ENCODE peak calls at places on chromosomes 13 and 19, in six cellular contexts. I is tibial nerve, S is adrenal gland, U is sigmoid colon, T is transverse colon, P is H54. Z is an unnamed sample.

GRCh38 chr13:114222461-114222968 is 12.2 kb upstream of the CDC16 start:
- DNase-seq in U (no peak), I (no peak), P (no peak), T (peak), S (no peak), Z (peak)

GRCh38 chr13:113183450-113184129 is 24.9 kb downstream of the PCID2 start:
- DNase-seq in U (no peak), P (no peak), S (no peak), I (no peak), T (no peak), Z (no peak)

GRCh38 chr19:6711078-6711361 is 9.4 kb downstream of the C3 start:
- DNase-seq in I (no peak), S (no peak), T (no peak), U (no peak), P (no peak), Z (no peak)

GRCh38 chr19:35977446-35978222 is 17.4 kb upstream of the SDHAF1 start:
- DNase-seq in U (no peak), S (no peak), I (no peak), T (no peak), P (no peak), Z (peak)

GRCh38 chr13:80726895-80727294 is 386.0 kb upstream of the SPRY2 start:
- DNase-seq in I (no peak), S (no peak), U (no peak), P (no peak), T (no peak), Z (no peak)

GRCh38 chr19:46385636-46386035 is 27.7 kb downstream of the CCDC8 start:
- DNase-seq in S (peak), I (no peak), T (no peak), U (peak), P (no peak), Z (no peak)

GRCh38 chr13:33462109-33462508 is 176.6 kb upstream of the STARD13 start:
- DNase-seq in P (no peak), S (no peak), I (no peak), U (no peak), T (no peak), Z (no peak)

GRCh38 chr13:80012281-80012680 is 328.6 kb downstream of the SPRY2 start:
- DNase-seq in T (no peak), I (no peak), U (no peak), P (peak), S (peak), Z (peak)

GRCh38 chr13:40401911-40402776 is 264.3 kb downstream of the FOXO1 start:
- DNase-seq in T (peak), S (peak), P (peak), U (peak), I (peak), Z (peak)

GRCh38 chr19:55526216-55527196 is 10.4 kb downstream of the SBK2 start:
- DNase-seq in T (peak), U (no peak), P (peak), S (peak), I (no peak), Z (no peak)

GRCh38 chr19:55251296-55252081 is 7.3 kb downstream of the PPP6R1 start:
- DNase-seq in T (no peak), U (no peak), I (no peak), S (no peak), P (peak), Z (no peak)

GRCh38 chr19:40210919-40211318 is 7.3 kb downstream of the TTC9B start:
- DNase-seq in P (no peak), S (no peak), T (no peak), U (no peak), I (no peak), Z (no peak)

GRCh38 chr13:50131998-50132936 is 117.0 kb downstream of the KCNRG start:
- DNase-seq in U (no peak), P (no peak), I (no peak), S (no peak), T (no peak), Z (no peak)

GRCh38 chr19:4139614-4140236 is 13.7 kb upstream of the CREB3L3 start:
- DNase-seq in T (peak), S (peak), U (peak), P (peak), I (peak), Z (peak)

GRCh38 chr13:39823063-39823713 is 167.7 kb downstream of the COG6 start:
- DNase-seq in I (no peak), U (no peak), T (no peak), P (no peak), S (no peak), Z (no peak)

GRCh38 chr19:36986601-36987000 is 70.5 kb downstream of the ZNF568 start:
- DNase-seq in P (no peak), S (no peak), I (no peak), T (no peak), U (no peak), Z (no peak)

GRCh38 chr19:49589391-49589790 is 1.6 kb upstream of the PRR12 start:
- DNase-seq in S (no peak), T (no peak), P (no peak), I (no peak), U (no peak), Z (no peak)

GRCh38 chr19:49588370-49589122 is 2.4 kb upstream of the PRR12 start:
- DNase-seq in I (no peak), P (no peak), U (no peak), S (no peak), T (no peak), Z (no peak)

GRCh38 chr19:49590971-49591730 is at the start of gene PRR12:
- DNase-seq in S (peak), U (peak), T (peak), P (peak), I (no peak), Z (peak)

GRCh38 chr19:49591731-49592485 is 926 bp downstream of the PRR12 start:
- DNase-seq in S (peak), I (no peak), P (peak), U (peak), T (peak), Z (peak)

GRCh38 chr19:49590071-49590970 is 661 bp upstream of the PRR12 start:
- DNase-seq in U (peak), T (peak), S (peak), I (peak), P (peak), Z (peak)
- TF ChIP-seq POLR2A in U (peak), T (peak), S (peak), I (peak), P (peak), Z (peak)

DNA sequence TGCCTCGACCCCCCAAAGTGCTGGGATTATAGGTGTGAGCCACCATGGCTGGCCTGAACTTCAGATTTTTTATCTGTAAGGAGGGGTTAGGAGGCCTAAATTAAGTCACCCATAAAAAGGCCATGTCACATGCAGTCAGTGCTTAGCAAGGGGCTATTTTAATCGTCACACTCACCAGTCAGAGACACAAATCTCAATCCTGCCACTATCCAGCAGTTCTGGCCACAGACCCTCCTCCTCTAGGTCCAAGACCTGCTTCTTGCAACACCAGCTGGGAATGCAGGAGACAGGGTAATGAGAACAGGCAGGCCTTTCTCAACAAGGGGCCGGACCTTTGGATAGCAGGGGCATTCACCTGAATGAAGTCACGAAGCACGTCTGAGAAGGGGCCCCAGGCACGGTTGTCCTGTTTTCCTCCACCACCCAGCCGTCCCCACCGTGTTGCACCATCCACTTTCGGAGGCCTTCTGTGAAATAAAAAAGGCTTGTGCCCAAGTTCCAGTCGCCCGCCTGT is 1.4 kb downstream of the FBXO27 start:
- DNase-seq in S (no peak), P (no peak), U (no peak), T (no peak), I (no peak), Z (no peak)
- TF ChIP-seq POLR2A in S (peak), P (no peak), U (no peak), T (no peak), I (no peak), Z (no peak)

GRCh38 chr19:41910992-41911888 is 17.0 kb downstream of the ERFL start:
- DNase-seq in S (no peak), U (no peak), I (no peak), T (no peak), P (no peak), Z (no peak)

GRCh38 chr19:41913476-41914190 is 14.6 kb downstream of the ERFL start:
- DNase-seq in S (no peak), P (no peak), U (no peak), I (no peak), T (no peak), Z (no peak)

GRCh38 chr19:41912899-41913475 is 15.3 kb downstream of the ERFL start:
- DNase-seq in S (no peak), P (no peak), I (no peak), T (no peak), U (no peak), Z (no peak)

GRCh38 chr19:41910240-41910991 is 17.8 kb downstream of the ERFL start:
- DNase-seq in U (no peak), P (no peak), S (no peak), T (no peak), I (no peak), Z (no peak)

GRCh38 chr19:41911889-41912731 is 16.1 kb downstream of the ERFL start:
- DNase-seq in S (no peak), I (no peak), U (no peak), P (no peak), T (no peak), Z (no peak)
- TF ChIP-seq POLR2A in S (no peak), I (no peak), U (no peak), P (no peak), T (no peak), Z (no peak)

GRCh38 chr19:13764101-13764807 is at the start of gene MRI1:
- DNase-seq in U (peak), T (peak), I (peak), S (peak), P (peak), Z (peak)
- TF ChIP-seq POLR2A in U (peak), T (peak), I (no peak), S (peak), P (peak), Z (no peak)

GRCh38 chr19:16327911-16328823 is 3.5 kb downstream of the KLF2 start:
- DNase-seq in U (peak), I (peak), P (no peak), S (peak), T (peak), Z (peak)
- TF ChIP-seq POLR2A in U (no peak), I (no peak), P (no peak), S (peak), T (peak), Z (no peak)

DNA sequence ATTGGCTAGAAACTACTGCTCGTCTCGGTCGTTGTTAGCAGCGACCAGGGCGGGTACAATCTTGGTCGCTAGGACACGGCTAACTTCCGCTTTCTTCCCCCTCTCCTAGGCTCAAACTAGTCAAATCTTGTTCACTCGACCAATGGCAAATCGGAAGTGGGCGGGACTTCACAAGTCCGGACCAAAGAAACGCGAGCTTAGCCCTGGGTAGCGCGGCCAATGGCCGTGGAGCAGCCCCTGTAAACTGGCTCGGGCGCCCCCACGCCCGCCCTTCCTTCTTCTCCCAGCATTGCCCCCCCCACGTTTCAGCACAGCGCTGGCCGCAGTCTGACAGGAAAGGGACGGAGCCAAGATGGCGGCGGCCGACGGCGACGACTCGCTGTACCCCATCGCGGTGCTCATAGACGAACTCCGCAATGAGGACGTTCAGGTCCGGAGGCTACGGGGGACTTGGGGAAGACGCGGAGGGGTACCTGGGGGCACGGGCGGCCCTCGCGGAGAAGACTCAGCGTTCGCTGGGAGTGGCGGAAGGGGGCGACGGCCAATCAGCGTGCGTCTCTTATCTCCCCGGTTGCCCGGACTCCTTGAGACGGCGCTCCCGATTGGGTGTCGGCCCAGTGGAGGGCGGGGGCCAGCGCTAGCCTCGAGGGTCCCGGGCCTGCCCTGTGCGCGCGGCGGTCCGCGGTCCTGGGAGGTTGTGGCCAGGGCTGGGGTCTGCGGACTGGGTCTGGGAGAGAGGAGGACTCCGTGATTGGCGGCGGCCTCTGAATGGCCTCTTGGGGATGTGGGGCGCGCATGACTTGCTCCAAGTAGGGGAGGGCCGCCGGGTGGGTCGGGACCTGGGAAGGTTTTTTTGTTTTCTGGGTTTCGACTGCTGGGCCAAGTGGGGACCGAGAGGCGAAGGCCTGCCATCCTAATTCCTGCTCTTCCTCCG is at the start of gene PPP2R1A:
- DNase-seq in I (peak), T (peak), P (peak), S (peak), U (peak), Z (peak)
- TF ChIP-seq POLR2A in I (peak), T (peak), P (peak), S (peak), U (peak), Z (peak)

Z was measured in erythroblast.